ENCODE peak calls at places on chromosomes 12 and 14, in eight cellular contexts. One of them, this sample, is unnamed.

GRCh38 chr14:101715209-101716076 is 46.1 kb upstream of the PPP2R5C start:
- DNase-seq in mesendoderm: no peak
- DNase-seq in SK-N-SH: no peak
- DNase-seq in CD4-positive, CD25-positive, alpha-beta regulatory T cell: no peak
- DNase-seq in tibial nerve: no peak
- DNase-seq in CD8-positive, alpha-beta memory T cell: no peak
- DNase-seq in spleen: no peak
- DNase-seq in pancreas: no peak
- DNase-seq in this sample: peak; percentile 26

GRCh38 chr14:99612737-99613330 is 8.8 kb upstream of the CCDC85C start:
- DNase-seq in CD4-positive, CD25-positive, alpha-beta regulatory T cell: no peak
- DNase-seq in spleen: no peak
- DNase-seq in pancreas: no peak
- DNase-seq in mesendoderm: no peak
- DNase-seq in SK-N-SH: no peak
- DNase-seq in CD8-positive, alpha-beta memory T cell: no peak
- DNase-seq in tibial nerve: no peak
- DNase-seq in this sample: no peak

GRCh38 chr14:104724407-104724980 is 465 bp downstream of the ADSS1 start:
- DNase-seq in spleen: no peak
- DNase-seq in CD4-positive, CD25-positive, alpha-beta regulatory T cell: peak; percentile 11
- DNase-seq in SK-N-SH: peak; percentile 84
- DNase-seq in mesendoderm: no peak
- DNase-seq in CD8-positive, alpha-beta memory T cell: no peak
- DNase-seq in tibial nerve: no peak
- DNase-seq in pancreas: peak; percentile 53
- DNase-seq in this sample: peak; percentile 49

GRCh38 chr12:49225551-49226166 is 36.8 kb upstream of the TUBA1A start:
- DNase-seq in CD8-positive, alpha-beta memory T cell: no peak
- DNase-seq in CD4-positive, CD25-positive, alpha-beta regulatory T cell: no peak
- DNase-seq in tibial nerve: no peak
- DNase-seq in spleen: no peak
- DNase-seq in SK-N-SH: no peak
- DNase-seq in pancreas: no peak
- DNase-seq in mesendoderm: peak; percentile 44
- DNase-seq in this sample: peak; percentile 76

GRCh38 chr12:117695956-117696355 is 272.8 kb downstream of the KSR2 start:
- DNase-seq in SK-N-SH: no peak
- DNase-seq in spleen: no peak
- DNase-seq in pancreas: no peak
- DNase-seq in CD4-positive, CD25-positive, alpha-beta regulatory T cell: no peak
- DNase-seq in CD8-positive, alpha-beta memory T cell: no peak
- DNase-seq in mesendoderm: no peak
- DNase-seq in tibial nerve: no peak
- DNase-seq in this sample: no peak

GRCh38 chr12:46133751-46134150 is 135.1 kb downstream of the SLC38A1 start:
- DNase-seq in spleen: no peak
- DNase-seq in mesendoderm: no peak
- DNase-seq in CD8-positive, alpha-beta memory T cell: no peak
- DNase-seq in tibial nerve: no peak
- DNase-seq in pancreas: no peak
- DNase-seq in SK-N-SH: no peak
- DNase-seq in CD4-positive, CD25-positive, alpha-beta regulatory T cell: no peak
- DNase-seq in this sample: no peak

GRCh38 chr12:113980537-113981337 is 14.6 kb upstream of the RBM19 start:
- DNase-seq in SK-N-SH: peak; percentile 57
- DNase-seq in mesendoderm: peak; percentile 79
- DNase-seq in CD8-positive, alpha-beta memory T cell: no peak
- DNase-seq in CD4-positive, CD25-positive, alpha-beta regulatory T cell: no peak
- DNase-seq in tibial nerve: no peak
- DNase-seq in spleen: no peak
- DNase-seq in pancreas: peak; percentile 11
- DNase-seq in this sample: no peak

GRCh38 chr12:27709212-27709931 is 1.3 kb upstream of the MRPS35 start:
- DNase-seq in spleen: no peak
- DNase-seq in mesendoderm: no peak
- DNase-seq in tibial nerve: no peak
- DNase-seq in pancreas: no peak
- DNase-seq in SK-N-SH: no peak
- DNase-seq in CD8-positive, alpha-beta memory T cell: no peak
- DNase-seq in CD4-positive, CD25-positive, alpha-beta regulatory T cell: no peak
- DNase-seq in this sample: no peak

GRCh38 chr14:84209021-84209420 is 1320.9 kb upstream of the FLRT2 start:
- DNase-seq in mesendoderm: no peak
- DNase-seq in CD8-positive, alpha-beta memory T cell: no peak
- DNase-seq in pancreas: no peak
- DNase-seq in spleen: no peak
- DNase-seq in tibial nerve: no peak
- DNase-seq in SK-N-SH: no peak
- DNase-seq in CD4-positive, CD25-positive, alpha-beta regulatory T cell: no peak
- DNase-seq in this sample: no peak

GRCh38 chr12:106918746-106919145 is 37.0 kb upstream of the TMEM263 start:
- DNase-seq in tibial nerve: no peak
- DNase-seq in pancreas: no peak
- DNase-seq in CD8-positive, alpha-beta memory T cell: no peak
- DNase-seq in mesendoderm: peak; percentile 86
- DNase-seq in spleen: no peak
- DNase-seq in CD4-positive, CD25-positive, alpha-beta regulatory T cell: no peak
- DNase-seq in SK-N-SH: peak; percentile 59
- DNase-seq in this sample: no peak

GRCh38 chr14:39593339-39593738 is 161.1 kb upstream of the FBXO33 start:
- DNase-seq in CD4-positive, CD25-positive, alpha-beta regulatory T cell: no peak
- DNase-seq in pancreas: no peak
- DNase-seq in CD8-positive, alpha-beta memory T cell: no peak
- DNase-seq in spleen: no peak
- DNase-seq in tibial nerve: no peak
- DNase-seq in SK-N-SH: no peak
- DNase-seq in mesendoderm: no peak
- DNase-seq in this sample: no peak

GRCh38 chr14:88166616-88167015 is 156.5 kb downstream of the KCNK10 start:
- DNase-seq in CD4-positive, CD25-positive, alpha-beta regulatory T cell: no peak
- DNase-seq in tibial nerve: no peak
- DNase-seq in SK-N-SH: no peak
- DNase-seq in pancreas: no peak
- DNase-seq in spleen: no peak
- DNase-seq in mesendoderm: peak; percentile 29
- DNase-seq in CD8-positive, alpha-beta memory T cell: no peak
- DNase-seq in this sample: no peak

GRCh38 chr14:94839346-94839745 is 69.4 kb upstream of the GSC start:
- DNase-seq in mesendoderm: no peak
- DNase-seq in SK-N-SH: no peak
- DNase-seq in spleen: no peak
- DNase-seq in CD8-positive, alpha-beta memory T cell: no peak
- DNase-seq in CD4-positive, CD25-positive, alpha-beta regulatory T cell: no peak
- DNase-seq in tibial nerve: no peak
- DNase-seq in pancreas: no peak
- DNase-seq in this sample: no peak

GRCh38 chr14:54603362-54603761 is 36.4 kb downstream of the SAMD4A start:
- DNase-seq in mesendoderm: no peak
- DNase-seq in CD8-positive, alpha-beta memory T cell: no peak
- DNase-seq in spleen: no peak
- DNase-seq in pancreas: no peak
- DNase-seq in CD4-positive, CD25-positive, alpha-beta regulatory T cell: no peak
- DNase-seq in tibial nerve: no peak
- DNase-seq in SK-N-SH: no peak
- DNase-seq in this sample: no peak

GRCh38 chr12:108816652-108817335 is 40.6 kb downstream of the SSH1 start:
- DNase-seq in spleen: peak; percentile 62
- DNase-seq in mesendoderm: no peak
- DNase-seq in CD8-positive, alpha-beta memory T cell: no peak
- DNase-seq in CD4-positive, CD25-positive, alpha-beta regulatory T cell: no peak
- DNase-seq in tibial nerve: no peak
- DNase-seq in SK-N-SH: no peak
- DNase-seq in pancreas: no peak
- DNase-seq in this sample: no peak

GRCh38 chr12:23376238-23376637 is 573.2 kb downstream of the SOX5 start:
- DNase-seq in tibial nerve: no peak
- DNase-seq in mesendoderm: peak; percentile 58
- DNase-seq in CD4-positive, CD25-positive, alpha-beta regulatory T cell: no peak
- DNase-seq in spleen: no peak
- DNase-seq in CD8-positive, alpha-beta memory T cell: no peak
- DNase-seq in pancreas: no peak
- DNase-seq in SK-N-SH: no peak
- DNase-seq in this sample: no peak

GRCh38 chr14:90839024-90839888 is 23.0 kb upstream of the TTC7B start:
- DNase-seq in pancreas: no peak
- DNase-seq in tibial nerve: peak; percentile 40
- DNase-seq in CD4-positive, CD25-positive, alpha-beta regulatory T cell: no peak
- DNase-seq in mesendoderm: no peak
- DNase-seq in spleen: no peak
- DNase-seq in CD8-positive, alpha-beta memory T cell: no peak
- DNase-seq in SK-N-SH: no peak
- DNase-seq in this sample: no peak

GRCh38 chr12:79690156-79690605 is 583 bp downstream of the PAWR start:
- DNase-seq in CD8-positive, alpha-beta memory T cell: no peak
- DNase-seq in mesendoderm: no peak
- DNase-seq in pancreas: peak; percentile 31
- DNase-seq in SK-N-SH: peak; percentile 49
- DNase-seq in spleen: peak; percentile 85
- DNase-seq in tibial nerve: no peak
- DNase-seq in CD4-positive, CD25-positive, alpha-beta regulatory T cell: no peak
- DNase-seq in this sample: no peak

GRCh38 chr12:3276226-3276625 is 199.0 kb downstream of the TSPAN9 start:
- DNase-seq in mesendoderm: no peak
- DNase-seq in SK-N-SH: no peak
- DNase-seq in CD8-positive, alpha-beta memory T cell: no peak
- DNase-seq in spleen: no peak
- DNase-seq in tibial nerve: no peak
- DNase-seq in pancreas: no peak
- DNase-seq in CD4-positive, CD25-positive, alpha-beta regulatory T cell: no peak
- DNase-seq in this sample: no peak

GRCh38 chr14:61284001-61284400 is 2.9 kb upstream of the TMEM30B start:
- DNase-seq in SK-N-SH: no peak
- DNase-seq in spleen: no peak
- DNase-seq in mesendoderm: no peak
- DNase-seq in pancreas: no peak
- DNase-seq in CD4-positive, CD25-positive, alpha-beta regulatory T cell: no peak
- DNase-seq in CD8-positive, alpha-beta memory T cell: no peak
- DNase-seq in tibial nerve: no peak
- DNase-seq in this sample: no peak
- H3K4me3 ChIP-seq in SK-N-SH: no peak overlapping the region
- H3K4me3 ChIP-seq in spleen: no peak overlapping the region
- H3K4me3 ChIP-seq in mesendoderm: no peak overlapping the region
- H3K4me3 ChIP-seq in pancreas: no peak overlapping the region
- H3K4me3 ChIP-seq in CD4-positive, CD25-positive, alpha-beta regulatory T cell: no peak overlapping the region
- H3K4me3 ChIP-seq in CD8-positive, alpha-beta memory T cell: no peak overlapping the region
- H3K4me3 ChIP-seq in tibial nerve: no peak overlapping the region
- H3K4me3 ChIP-seq in this sample: no peak overlapping the region

GRCh38 chr14:32471183-32471582 is 142.1 kb downstream of the AKAP6 start:
- DNase-seq in CD4-positive, CD25-positive, alpha-beta regulatory T cell: no peak
- DNase-seq in tibial nerve: no peak
- DNase-seq in mesendoderm: no peak
- DNase-seq in SK-N-SH: no peak
- DNase-seq in spleen: no peak
- DNase-seq in pancreas: no peak
- DNase-seq in CD8-positive, alpha-beta memory T cell: no peak
- DNase-seq in this sample: no peak

GRCh38 chr14:32472512-32473472 is 143.7 kb downstream of the AKAP6 start:
- DNase-seq in tibial nerve: no peak
- DNase-seq in pancreas: no peak
- DNase-seq in mesendoderm: peak; percentile 61
- DNase-seq in CD4-positive, CD25-positive, alpha-beta regulatory T cell: no peak
- DNase-seq in SK-N-SH: no peak
- DNase-seq in CD8-positive, alpha-beta memory T cell: no peak
- DNase-seq in spleen: no peak
- DNase-seq in this sample: no peak

GRCh38 chr14:32476532-32476931 is 147.4 kb downstream of the AKAP6 start:
- DNase-seq in spleen: no peak
- DNase-seq in pancreas: no peak
- DNase-seq in CD8-positive, alpha-beta memory T cell: no peak
- DNase-seq in tibial nerve: no peak
- DNase-seq in mesendoderm: no peak
- DNase-seq in SK-N-SH: no peak
- DNase-seq in CD4-positive, CD25-positive, alpha-beta regulatory T cell: no peak
- DNase-seq in this sample: no peak

GRCh38 chr14:32472081-32472480 is 143.0 kb downstream of the AKAP6 start:
- DNase-seq in CD8-positive, alpha-beta memory T cell: no peak
- DNase-seq in pancreas: no peak
- DNase-seq in spleen: no peak
- DNase-seq in mesendoderm: peak; percentile 9
- DNase-seq in tibial nerve: no peak
- DNase-seq in SK-N-SH: no peak
- DNase-seq in CD4-positive, CD25-positive, alpha-beta regulatory T cell: no peak
- DNase-seq in this sample: no peak

GRCh38 chr14:32473476-32473875 is 144.4 kb downstream of the AKAP6 start:
- DNase-seq in CD8-positive, alpha-beta memory T cell: no peak
- DNase-seq in spleen: no peak
- DNase-seq in pancreas: peak; percentile 22
- DNase-seq in CD4-positive, CD25-positive, alpha-beta regulatory T cell: no peak
- DNase-seq in SK-N-SH: no peak
- DNase-seq in mesendoderm: peak; percentile 76
- DNase-seq in tibial nerve: no peak
- DNase-seq in this sample: peak; percentile 34
- H3K4me1 ChIP-seq in CD8-positive, alpha-beta memory T cell: no peaks in the 10 kb centered on the region
- H3K4me1 ChIP-seq in spleen: no peaks in the 10 kb centered on the region
- H3K4me1 ChIP-seq in pancreas: peaks cover 6% of the 10 kb centered on the region
- H3K4me1 ChIP-seq in CD4-positive, CD25-positive, alpha-beta regulatory T cell: no peaks in the 10 kb centered on the region
- H3K4me1 ChIP-seq in SK-N-SH: peaks cover 21% of the 10 kb centered on the region
- H3K4me1 ChIP-seq in mesendoderm: no peaks in the 10 kb centered on the region
- H3K4me1 ChIP-seq in tibial nerve: peaks cover 8% of the 10 kb centered on the region
- H3K4me1 ChIP-seq in this sample: no peaks in the 10 kb centered on the region

GRCh38 chr12:110579889-110580253 is 3.2 kb downstream of the PPTC7 start:
- DNase-seq in spleen: no peak
- DNase-seq in CD8-positive, alpha-beta memory T cell: no peak
- DNase-seq in mesendoderm: no peak
- DNase-seq in tibial nerve: no peak
- DNase-seq in CD4-positive, CD25-positive, alpha-beta regulatory T cell: no peak
- DNase-seq in pancreas: no peak
- DNase-seq in SK-N-SH: no peak
- DNase-seq in this sample: no peak
- H3K4me3 ChIP-seq in spleen: no peak overlapping the region
- H3K4me3 ChIP-seq in CD8-positive, alpha-beta memory T cell: no peak overlapping the region
- H3K4me3 ChIP-seq in mesendoderm: no peak overlapping the region
- H3K4me3 ChIP-seq in tibial nerve: no peak overlapping the region
- H3K4me3 ChIP-seq in CD4-positive, CD25-positive, alpha-beta regulatory T cell: peak overlapping the region; percentile 39
- H3K4me3 ChIP-seq in pancreas: no peak overlapping the region
- H3K4me3 ChIP-seq in SK-N-SH: no peak overlapping the region
- H3K4me3 ChIP-seq in this sample: no peak overlapping the region

GRCh38 chr14:65804752-65805473 is 392.4 kb downstream of the FUT8 start:
- DNase-seq in pancreas: no peak
- DNase-seq in SK-N-SH: no peak
- DNase-seq in CD8-positive, alpha-beta memory T cell: no peak
- DNase-seq in mesendoderm: no peak
- DNase-seq in spleen: no peak
- DNase-seq in CD4-positive, CD25-positive, alpha-beta regulatory T cell: no peak
- DNase-seq in tibial nerve: no peak
- DNase-seq in this sample: no peak

GRCh38 chr14:65815127-65815526 is 402.6 kb downstream of the FUT8 start:
- DNase-seq in SK-N-SH: no peak
- DNase-seq in pancreas: no peak
- DNase-seq in CD4-positive, CD25-positive, alpha-beta regulatory T cell: no peak
- DNase-seq in spleen: no peak
- DNase-seq in tibial nerve: no peak
- DNase-seq in mesendoderm: no peak
- DNase-seq in CD8-positive, alpha-beta memory T cell: no peak
- DNase-seq in this sample: no peak

GRCh38 chr14:65808390-65808789 is 395.9 kb downstream of the FUT8 start:
- DNase-seq in tibial nerve: no peak
- DNase-seq in pancreas: no peak
- DNase-seq in mesendoderm: no peak
- DNase-seq in CD4-positive, CD25-positive, alpha-beta regulatory T cell: no peak
- DNase-seq in CD8-positive, alpha-beta memory T cell: no peak
- DNase-seq in SK-N-SH: no peak
- DNase-seq in spleen: no peak
- DNase-seq in this sample: no peak

GRCh38 chr14:65813760-65814387 is 401.3 kb downstream of the FUT8 start:
- DNase-seq in mesendoderm: peak; percentile 85
- DNase-seq in CD8-positive, alpha-beta memory T cell: no peak
- DNase-seq in pancreas: no peak
- DNase-seq in CD4-positive, CD25-positive, alpha-beta regulatory T cell: no peak
- DNase-seq in tibial nerve: no peak
- DNase-seq in SK-N-SH: no peak
- DNase-seq in spleen: no peak
- DNase-seq in this sample: no peak

GRCh38 chr14:65810326-65810725 is 397.8 kb downstream of the FUT8 start:
- DNase-seq in CD8-positive, alpha-beta memory T cell: no peak
- DNase-seq in CD4-positive, CD25-positive, alpha-beta regulatory T cell: no peak
- DNase-seq in pancreas: no peak
- DNase-seq in SK-N-SH: no peak
- DNase-seq in mesendoderm: no peak
- DNase-seq in spleen: no peak
- DNase-seq in tibial nerve: no peak
- DNase-seq in this sample: no peak
- H3K4me1 ChIP-seq in CD8-positive, alpha-beta memory T cell: no peaks in the 10 kb centered on the region
- H3K4me1 ChIP-seq in CD4-positive, CD25-positive, alpha-beta regulatory T cell: no peaks in the 10 kb centered on the region
- H3K4me1 ChIP-seq in pancreas: no peaks in the 10 kb centered on the region
- H3K4me1 ChIP-seq in SK-N-SH: no peaks in the 10 kb centered on the region
- H3K4me1 ChIP-seq in mesendoderm: no peaks in the 10 kb centered on the region
- H3K4me1 ChIP-seq in spleen: no peaks in the 10 kb centered on the region
- H3K4me1 ChIP-seq in tibial nerve: no peaks in the 10 kb centered on the region
- H3K4me1 ChIP-seq in this sample: no peaks in the 10 kb centered on the region